ENCODE peak calls at places on chromosomes 7 and 10, in nine cellular contexts. C, E, Y, J, M, T, U, B and D are unnamed samples. For H3K4me1, the result is how much of the 10 kb centered on the place peaks cover.

GRCh38 chr7:18239212-18239611 is 211.6 kb upstream of the PRPS1L1 start:
- DNase-seq in B (no peak), E (no peak), C (no peak), J (no peak), U (no peak), Y (no peak), T (no peak), M (no peak), D (no peak)

GRCh38 chr10:113236998-113237397 is 287.0 kb downstream of the TCF7L2 start:
- DNase-seq in M (no peak), C (no peak), B (no peak), Y (no peak), E (no peak), U (no peak), J (no peak), T (no peak), D (no peak)

GRCh38 chr10:31683682-31684081 is 244.9 kb downstream of the ARHGAP12 start:
- DNase-seq in C (peak), U (no peak), M (no peak), B (no peak), T (no peak), J (no peak), E (no peak), Y (no peak), D (no peak)

GRCh38 chr10:28381903-28382347 is 79.1 kb upstream of the MPP7 start:
- DNase-seq in M (peak), B (peak), T (peak), E (peak), Y (peak), J (peak), C (peak), U (peak), D (no peak)

GRCh38 chr10:11794566-11794965 is 28.6 kb upstream of the PROSER2 start:
- DNase-seq in Y (no peak), M (no peak), E (no peak), T (no peak), J (no peak), U (no peak), C (no peak), B (no peak), D (no peak)

GRCh38 chr7:47452295-47452694 is 129.6 kb downstream of the TNS3 start:
- DNase-seq in Y (no peak), U (no peak), M (no peak), T (no peak), J (no peak), E (no peak), B (no peak), C (no peak), D (no peak)

GRCh38 chr10:121325490-121326231 is 272.6 kb downstream of the FGFR2 start:
- DNase-seq in C (no peak), J (no peak), B (no peak), Y (no peak), T (no peak), U (no peak), E (no peak), M (no peak), D (no peak)

GRCh38 chr7:33157781-33158180 is 28.4 kb downstream of the BBS9 start:
- DNase-seq in B (no peak), Y (no peak), M (no peak), U (no peak), C (no peak), T (no peak), E (no peak), J (no peak), D (no peak)

GRCh38 chr10:62024026-62024701 is 122.7 kb downstream of the ARID5B start:
- DNase-seq in M (no peak), Y (no peak), J (no peak), B (no peak), C (no peak), E (no peak), T (no peak), U (no peak), D (no peak)

GRCh38 chr7:1121476-1121875 is 33.6 kb downstream of the GPER1 start:
- DNase-seq in J (peak), C (no peak), U (no peak), E (no peak), T (no peak), B (no peak), M (no peak), Y (no peak), D (peak)

GRCh38 chr7:43136064-43136463 is 23.6 kb downstream of the HECW1 start:
- DNase-seq in B (no peak), J (no peak), C (no peak), T (no peak), U (no peak), M (no peak), E (no peak), Y (no peak), D (no peak)

GRCh38 chr10:48695636-48696534 is 11.2 kb downstream of the WDFY4 start:
- DNase-seq in U (no peak), B (no peak), C (no peak), M (no peak), J (no peak), T (no peak), Y (no peak), E (no peak), D (no peak)

GRCh38 chr7:32516551-32517082 is 21.3 kb downstream of the AVL9 start:
- DNase-seq in B (no peak), U (no peak), C (no peak), J (no peak), T (no peak), M (no peak), Y (no peak), E (no peak), D (no peak)

GRCh38 chr7:137652721-137653120 is 194.1 kb downstream of the DGKI start:
- DNase-seq in U (no peak), J (no peak), B (no peak), Y (no peak), M (no peak), C (no peak), T (no peak), E (no peak), D (no peak)

GRCh38 chr10:77604941-77605351 is 32.7 kb downstream of the KCNMA1 start:
- DNase-seq in M (no peak), Y (no peak), T (no peak), U (no peak), B (no peak), J (no peak), E (no peak), C (no peak), D (no peak)

GRCh38 chr7:31796375-31796774 is 109.4 kb downstream of the PPP1R17 start:
- DNase-seq in J (no peak), B (no peak), T (no peak), Y (no peak), U (no peak), M (no peak), C (no peak), E (no peak), D (no peak)

GRCh38 chr7:120662291-120662690 is 195.7 kb downstream of the TSPAN12 start:
- DNase-seq in C (no peak), J (no peak), M (no peak), Y (no peak), E (no peak), T (no peak), B (no peak), U (no peak), D (no peak)

GRCh38 chr7:98281757-98282652 is 519 bp downstream of the BRI3 start:
- DNase-seq in E (no peak), J (peak), M (peak), B (no peak), Y (peak), T (peak), C (peak), U (no peak), D (peak)

GRCh38 chr7:159139202-159139601 is 5.5 kb downstream of the VIPR2 start:
- DNase-seq in Y (no peak), C (no peak), U (no peak), E (no peak), J (peak), T (no peak), M (no peak), B (no peak), D (peak)

GRCh38 chr7:135923700-135924261 is 53.4 kb downstream of the MTPN start:
- DNase-seq in Y (no peak), E (no peak), J (no peak), M (no peak), C (no peak), U (no peak), B (no peak), T (no peak), D (no peak)

GRCh38 chr7:137169282-137169698 is 174.2 kb downstream of the PTN start:
- DNase-seq in B (peak), M (no peak), C (peak), J (peak), E (no peak), Y (no peak), T (peak), U (no peak), D (no peak)

GRCh38 chr10:78260141-78260540 is 226.5 kb downstream of the RPS24 start:
- DNase-seq in Y (no peak), J (no peak), B (peak), C (no peak), T (no peak), E (no peak), U (no peak), M (no peak), D (no peak)

GRCh38 chr7:94247970-94248369 is 146.7 kb upstream of the COL1A2 start:
- DNase-seq in B (no peak), T (no peak), J (no peak), C (no peak), E (no peak), M (no peak), Y (no peak), U (no peak), D (no peak)

GRCh38 chr7:50393547-50394252 is 56.5 kb downstream of the FIGNL1 start:
- DNase-seq in T (no peak), U (peak), J (no peak), Y (no peak), E (no peak), C (no peak), M (no peak), B (no peak), D (no peak)

GRCh38 chr10:68348265-68348741 is 15.6 kb upstream of the PBLD start:
- DNase-seq in T (no peak), Y (no peak), M (no peak), E (no peak), C (peak), J (no peak), B (peak), U (no peak), D (no peak)

GRCh38 chr7:124552217-124552616 is 213.4 kb downstream of the GPR37 start:
- DNase-seq in T (no peak), M (no peak), C (no peak), J (no peak), Y (no peak), E (no peak), U (no peak), B (no peak), D (no peak)

GRCh38 chr7:98872328-98872924 is 2.6 kb upstream of the TMEM130 start:
- DNase-seq in T (no peak), C (peak), U (no peak), B (no peak), J (no peak), Y (no peak), M (no peak), E (no peak), D (no peak)

GRCh38 chr7:30027065-30027456 is 559 bp upstream of the FKBP14 start:
- DNase-seq in U (no peak), M (no peak), B (no peak), J (no peak), Y (no peak), E (no peak), C (no peak), T (no peak), D (no peak)

GRCh38 chr7:138773176-138773575 is 24.6 kb upstream of the TMEM213 start:
- DNase-seq in U (no peak), M (no peak), T (no peak), C (no peak), E (no peak), J (no peak), Y (no peak), B (no peak), D (peak)

GRCh38 chr7:129343099-129343700 is 91.0 kb upstream of the STRIP2 start:
- DNase-seq in B (peak), C (peak), J (no peak), E (no peak), M (no peak), T (peak), U (no peak), Y (no peak), D (no peak)

GRCh38 chr10:125060038-125060437 is 100.3 kb downstream of the CTBP2 start:
- DNase-seq in E (no peak), J (no peak), Y (no peak), U (no peak), T (no peak), M (no peak), C (no peak), B (peak), D (no peak)

GRCh38 chr7:13017881-13018280 is 330.4 kb downstream of the ARL4A start:
- DNase-seq in C (peak), E (no peak), Y (no peak), J (no peak), M (no peak), B (no peak), U (no peak), T (no peak), D (no peak)

GRCh38 chr7:158258411-158259130 is 329.1 kb downstream of the PTPRN2 start:
- DNase-seq in C (no peak), T (no peak), M (no peak), U (no peak), E (no peak), B (no peak), J (peak), Y (no peak), D (peak)

GRCh38 chr10:92263396-92263795 is 27.5 kb downstream of the CPEB3 start:
- DNase-seq in J (no peak), E (no peak), M (no peak), T (no peak), B (no peak), C (no peak), U (no peak), Y (no peak), D (no peak)

GRCh38 chr10:75782463-75783248 is 351.2 kb downstream of the LRMDA start:
- DNase-seq in Y (peak), C (no peak), M (no peak), J (no peak), B (no peak), T (no peak), U (no peak), E (no peak), D (no peak)

GRCh38 chr7:117640465-117640864 is 160.6 kb downstream of the CFTR start:
- DNase-seq in E (no peak), J (no peak), M (no peak), T (no peak), C (no peak), U (no peak), Y (no peak), B (no peak), D (no peak)

GRCh38 chr7:95246935-95247370 is 77.4 kb downstream of the PON1 start:
- DNase-seq in M (peak), E (no peak), J (no peak), Y (no peak), T (peak), B (peak), U (no peak), C (peak), D (no peak)

GRCh38 chr10:86613905-86614304 is 40.4 kb upstream of the OPN4 start:
- DNase-seq in J (no peak), Y (no peak), T (no peak), C (no peak), M (no peak), E (no peak), U (no peak), B (no peak), D (no peak)

GRCh38 chr10:44978213-44978569 is 418 bp downstream of the DEPP1 start:
- DNase-seq in B (no peak), J (no peak), M (no peak), T (no peak), U (no peak), C (no peak), E (no peak), Y (no peak), D (no peak)
- H3K4me1 ChIP-seq in B (half or more), J (half or more), M (half or more), T (half or more), U (under half), C (under half), E (half or more), Y (under half), D (under half)

GRCh38 chr10:122490268-122490667 is 28.9 kb downstream of the HTRA1 start:
- DNase-seq in U (no peak), J (no peak), C (no peak), B (no peak), Y (no peak), T (no peak), M (no peak), E (no peak), D (no peak)
- H3K4me1 ChIP-seq in U (under half), J (under half), C (under half), B (under half), Y (under half), T (under half), M (under half), E (half or more), D (under half)

DNA sequence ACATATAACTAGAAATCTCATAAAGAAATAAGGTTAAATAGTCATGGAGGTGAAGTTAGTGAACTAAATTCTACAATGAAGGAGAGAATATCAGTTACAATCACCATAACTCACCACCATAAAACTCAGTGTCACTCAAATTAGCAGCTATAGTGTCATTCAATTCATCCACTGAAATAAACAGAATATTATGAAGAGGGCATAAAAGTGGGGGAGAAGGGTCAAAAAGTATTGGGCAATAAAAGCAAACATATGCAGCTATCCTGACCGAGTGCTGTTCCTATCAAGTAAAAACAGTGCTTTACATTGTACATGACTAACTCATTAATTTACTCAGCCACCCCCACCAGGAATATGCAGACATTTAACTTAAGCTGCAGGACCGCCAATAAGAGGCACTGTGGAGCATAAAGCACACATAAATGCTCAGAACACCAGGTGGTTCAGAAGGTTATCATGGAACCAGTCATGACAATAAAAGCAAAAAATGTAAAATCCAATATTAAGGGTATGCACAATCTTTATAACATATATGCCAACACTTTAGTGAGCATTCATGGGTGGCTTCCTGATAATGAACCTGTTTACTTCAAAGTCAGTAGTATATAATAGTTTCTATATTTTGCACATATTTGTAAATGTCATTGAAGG is 95.5 kb upstream of the LAMB4 start:
- DNase-seq in M (no peak), C (no peak), B (no peak), J (no peak), Y (no peak), T (no peak), E (no peak), U (no peak), D (no peak)
- H3K4me1 ChIP-seq in M (under half), C (under half), B (under half), J (under half), Y (under half), T (under half), E (under half), U (under half), D (under half)

GRCh38 chr10:110843031-110843430 is 28.7 kb upstream of the PDCD4 start:
- DNase-seq in E (no peak), B (no peak), C (no peak), J (no peak), Y (no peak), M (no peak), U (no peak), T (no peak), D (no peak)
- H3K4me1 ChIP-seq in E (half or more), B (under half), C (under half), J (under half), Y (under half), M (under half), U (under half), T (under half), D (under half)

GRCh38 chr7:150381096-150381495 is 2.0 kb downstream of the ZNF775 start:
- DNase-seq in Y (no peak), E (no peak), T (no peak), U (no peak), C (peak), B (no peak), J (no peak), M (no peak), D (no peak)
- H3K4me1 ChIP-seq in Y (under half), E (half or more), T (under half), U (under half), C (half or more), B (under half), J (under half), M (half or more), D (under half)

GRCh38 chr7:4687956-4688355 is 5.9 kb downstream of the FOXK1 start:
- DNase-seq in C (no peak), B (no peak), T (no peak), M (no peak), Y (no peak), J (no peak), U (no peak), E (no peak), D (no peak)
- H3K4me1 ChIP-seq in C (under half), B (under half), T (under half), M (half or more), Y (under half), J (half or more), U (half or more), E (half or more), D (under half)

DNA sequence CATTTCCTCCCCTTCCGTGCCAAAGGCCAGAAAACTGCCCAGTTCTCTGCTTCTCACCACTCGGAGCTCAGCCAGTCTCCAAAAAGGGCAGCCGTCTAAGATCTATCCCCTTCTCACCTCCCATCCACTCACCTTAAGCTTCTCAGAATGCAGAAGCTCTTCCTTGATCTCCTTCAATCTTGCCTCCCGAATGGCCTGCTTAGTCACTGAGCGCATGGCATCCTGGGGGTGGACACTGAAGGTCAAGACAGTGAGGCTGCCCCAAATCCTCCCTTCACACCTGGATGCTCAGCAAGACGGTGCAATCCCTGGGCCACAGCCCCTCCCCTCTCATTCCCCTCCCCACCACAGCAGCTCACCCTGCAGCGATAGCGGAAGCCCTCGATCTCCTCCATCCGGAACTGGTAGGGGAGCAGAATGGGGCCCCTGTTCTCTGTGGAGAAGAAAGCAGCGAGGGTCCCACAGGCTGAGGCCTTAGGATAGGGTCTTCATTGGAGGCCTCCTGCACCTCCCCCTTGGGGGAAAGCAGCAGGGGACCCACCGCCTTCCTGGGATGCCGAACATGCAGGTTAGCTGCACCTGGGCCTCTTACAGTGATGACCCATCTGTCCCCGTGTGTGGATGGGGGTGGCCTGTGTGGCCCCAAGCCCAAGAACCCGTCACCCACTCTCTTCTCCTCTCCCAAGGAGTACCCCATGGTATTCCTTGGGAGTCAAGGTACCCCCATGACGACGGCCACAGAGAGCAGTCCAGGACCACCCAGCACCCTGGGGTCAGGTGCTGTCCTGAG is 4.7 kb downstream of the DDX56 start:
- DNase-seq in Y (no peak), E (no peak), U (no peak), B (no peak), C (no peak), T (no peak), J (no peak), M (no peak), D (no peak)
- H3K4me1 ChIP-seq in Y (under half), E (under half), U (under half), B (under half), C (under half), T (under half), J (under half), M (under half), D (under half)

DNA sequence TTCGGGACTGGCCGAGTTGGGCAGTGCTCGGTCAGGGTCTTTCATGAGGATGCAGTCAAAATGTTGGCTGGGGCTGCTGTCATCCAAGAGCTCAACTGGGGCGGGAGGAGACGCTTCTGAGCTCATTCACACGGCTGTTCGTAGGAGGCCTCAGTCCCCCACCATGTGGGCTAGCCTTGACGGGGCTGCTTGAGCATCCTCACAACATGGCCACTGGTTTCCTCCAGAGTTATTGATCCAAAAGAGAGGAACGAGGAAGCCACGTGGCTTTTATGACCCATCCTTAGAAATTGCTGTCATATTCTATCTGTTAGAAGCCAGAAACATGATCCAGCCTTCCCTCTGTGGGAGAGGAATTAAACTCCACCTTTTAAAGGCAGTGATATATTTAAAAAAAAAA is 68.1 kb downstream of the GTF2IRD1 start:
- DNase-seq in T (no peak), B (no peak), E (no peak), C (no peak), Y (no peak), U (no peak), M (no peak), J (no peak), D (no peak)
- H3K4me1 ChIP-seq in T (under half), B (under half), E (under half), C (under half), Y (under half), U (under half), M (under half), J (under half), D (under half)